ENCODE peak calls at places on chromosomes 3 and 15, in five cellular contexts. One of them, this sample, is unnamed.

GRCh38 chr15:88127477-88127799 is 129.1 kb downstream of the NTRK3 start:
- DNase-seq in A549: no peak
- DNase-seq in K562: no peak
- DNase-seq in GM12878: no peak
- DNase-seq in HepG2: no peak
- DNase-seq in this sample: no peak

GRCh38 chr3:52685285-52685704 is 418 bp downstream of the PBRM1 start:
- DNase-seq in A549: peak
- DNase-seq in K562: peak
- DNase-seq in GM12878: no peak
- DNase-seq in HepG2: peak
- DNase-seq in this sample: peak

GRCh38 chr3:124113475-124113874 is 121.6 kb upstream of the ROPN1 start:
- DNase-seq in A549: no peak
- DNase-seq in K562: no peak
- DNase-seq in GM12878: no peak
- DNase-seq in HepG2: no peak
- DNase-seq in this sample: no peak

GRCh38 chr15:69893863-69894262 is 203.9 kb downstream of the TLE3 start:
- DNase-seq in A549: no peak
- DNase-seq in K562: no peak
- DNase-seq in GM12878: no peak
- DNase-seq in HepG2: no peak
- DNase-seq in this sample: peak

GRCh38 chr15:81475471-81475870 is 101.5 kb upstream of the TMC3 start:
- DNase-seq in A549: no peak
- DNase-seq in K562: no peak
- DNase-seq in GM12878: no peak
- DNase-seq in HepG2: no peak
- DNase-seq in this sample: no peak

GRCh38 chr15:68205949-68206539 is 912 bp upstream of the CALML4 start:
- DNase-seq in A549: no peak
- DNase-seq in K562: peak
- DNase-seq in GM12878: no peak
- DNase-seq in HepG2: no peak
- DNase-seq in this sample: peak

GRCh38 chr3:51501833-51502561 is 2.2 kb upstream of the DCAF1 start:
- DNase-seq in A549: peak
- DNase-seq in K562: peak
- DNase-seq in GM12878: peak
- DNase-seq in HepG2: peak
- DNase-seq in this sample: peak

GRCh38 chr3:87335931-87336330 is 59.5 kb upstream of the POU1F1 start:
- DNase-seq in A549: no peak
- DNase-seq in K562: no peak
- DNase-seq in GM12878: no peak
- DNase-seq in HepG2: no peak
- DNase-seq in this sample: no peak

GRCh38 chr15:86347245-86347644 is 267.6 kb downstream of the AGBL1 start:
- DNase-seq in A549: no peak
- DNase-seq in K562: no peak
- DNase-seq in GM12878: no peak
- DNase-seq in HepG2: no peak
- DNase-seq in this sample: no peak

GRCh38 chr3:121834734-121835709 is at the start of the genes EAF2 and IQCB1:
- DNase-seq in A549: peak
- DNase-seq in K562: peak
- DNase-seq in GM12878: peak
- DNase-seq in HepG2: peak
- DNase-seq in this sample: peak

GRCh38 chr3:148903022-148903442 is 37.9 kb downstream of the CPA3 start:
- DNase-seq in A549: no peak
- DNase-seq in K562: no peak
- DNase-seq in GM12878: no peak
- DNase-seq in HepG2: no peak
- DNase-seq in this sample: no peak

GRCh38 chr3:36923523-36923943 is 21.3 kb downstream of the TRANK1 start:
- DNase-seq in A549: no peak
- DNase-seq in K562: no peak
- DNase-seq in GM12878: no peak
- DNase-seq in HepG2: no peak
- DNase-seq in this sample: no peak

GRCh38 chr3:53141468-53141840 is 11.2 kb upstream of the RFT1 start:
- DNase-seq in A549: no peak
- DNase-seq in K562: no peak
- DNase-seq in GM12878: no peak
- DNase-seq in HepG2: no peak
- DNase-seq in this sample: no peak

GRCh38 chr3:153959321-153959717 is 161.9 kb upstream of the ARHGEF26 start:
- DNase-seq in A549: no peak
- DNase-seq in K562: no peak
- DNase-seq in GM12878: no peak
- DNase-seq in HepG2: no peak
- DNase-seq in this sample: no peak

GRCh38 chr3:153961498-153961897 is 159.7 kb upstream of the ARHGEF26 start:
- DNase-seq in A549: no peak
- DNase-seq in K562: no peak
- DNase-seq in GM12878: no peak
- DNase-seq in HepG2: no peak
- DNase-seq in this sample: no peak

GRCh38 chr3:153956621-153957020 is 164.6 kb upstream of the ARHGEF26 start:
- DNase-seq in A549: no peak
- DNase-seq in K562: no peak
- DNase-seq in GM12878: no peak
- DNase-seq in HepG2: no peak
- DNase-seq in this sample: no peak

GRCh38 chr3:153960701-153961100 is 160.5 kb upstream of the ARHGEF26 start:
- DNase-seq in A549: no peak
- DNase-seq in K562: no peak
- DNase-seq in GM12878: no peak
- DNase-seq in HepG2: no peak
- DNase-seq in this sample: no peak

DNA sequence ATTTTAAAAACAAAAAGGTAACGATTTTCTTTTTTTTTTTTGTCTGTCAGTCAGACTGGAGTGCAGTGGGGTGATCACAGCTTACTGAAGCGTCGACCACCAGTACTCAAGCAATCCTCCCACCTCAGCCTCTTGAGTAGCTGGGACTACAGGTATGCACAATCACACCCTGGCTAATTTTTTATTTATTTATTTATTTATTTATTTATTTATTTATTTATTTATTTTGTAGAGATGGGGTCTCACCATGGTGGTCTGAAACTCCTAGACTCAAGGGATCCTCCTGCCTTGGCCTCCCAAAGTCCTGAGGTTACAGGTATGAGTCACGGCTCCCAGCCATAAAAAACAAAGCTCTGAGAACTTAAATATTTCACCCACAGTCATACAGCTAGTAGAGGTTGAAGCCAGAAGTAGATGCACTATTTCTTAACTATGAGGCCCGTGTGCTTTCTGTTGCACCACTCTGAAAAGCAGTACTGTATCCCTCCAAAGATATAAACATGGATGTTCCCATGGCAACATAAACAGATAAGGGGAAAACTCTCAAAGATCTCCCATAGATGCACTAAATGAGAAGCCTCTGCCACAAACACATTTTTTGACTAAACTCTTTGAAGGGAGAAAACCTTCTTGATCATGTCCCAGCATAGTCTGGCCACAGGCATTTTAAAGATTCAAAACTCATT is 162.4 kb upstream of the ARHGEF26 start:
- DNase-seq in A549: no peak
- DNase-seq in K562: no peak
- DNase-seq in GM12878: no peak
- DNase-seq in HepG2: no peak
- DNase-seq in this sample: no peak
- TF ChIP-seq ESRRA in A549: no peak
- TF ChIP-seq ESRRA in K562: no peak
- TF ChIP-seq ESRRA in GM12878: no peak
- TF ChIP-seq ESRRA in HepG2: no peak
- TF ChIP-seq ESRRA in this sample: no peak

DNA sequence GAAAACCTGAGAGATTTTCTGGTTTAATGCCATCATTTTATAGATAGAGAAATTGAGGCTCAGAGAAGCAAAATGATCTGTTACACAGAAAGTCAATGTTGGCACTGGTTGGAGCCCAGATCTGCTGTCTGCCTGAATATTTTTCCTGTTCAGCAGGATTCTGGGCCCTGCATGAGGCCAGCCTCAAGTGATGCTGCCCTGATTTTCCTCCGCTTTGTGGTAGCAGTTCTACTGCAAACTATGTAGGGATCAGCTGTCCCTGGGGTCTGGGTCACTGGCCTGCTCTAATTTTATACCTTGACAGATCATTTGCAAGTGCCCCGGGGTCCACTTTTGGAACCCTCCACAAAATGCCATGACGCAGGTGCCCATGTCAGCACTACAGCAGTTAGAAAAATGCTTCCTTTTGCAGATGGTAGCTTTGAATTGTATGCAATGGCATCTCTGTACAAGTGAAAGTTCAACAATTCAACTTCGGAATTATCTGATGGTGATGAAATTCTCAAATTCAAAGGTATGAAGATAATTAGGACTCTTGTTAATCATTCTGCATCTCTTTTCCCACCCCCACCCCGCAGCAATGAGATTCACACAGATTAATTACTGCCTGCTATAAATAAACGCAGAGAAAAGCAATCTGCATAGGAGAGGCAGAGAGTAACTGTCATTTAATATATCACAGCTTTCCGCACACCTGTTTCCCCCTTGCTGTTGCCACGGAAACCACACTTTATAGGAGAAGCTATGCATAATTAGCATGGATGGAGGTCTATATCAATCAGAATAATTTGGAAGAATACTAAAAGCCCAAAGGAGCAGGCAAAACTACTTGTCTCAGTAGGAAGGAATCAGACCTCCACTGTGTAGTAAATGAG is 222.6 kb downstream of the PDCD6IP start:
- DNase-seq in A549: no peak
- DNase-seq in K562: no peak
- DNase-seq in GM12878: no peak
- DNase-seq in HepG2: no peak
- DNase-seq in this sample: no peak
- TF ChIP-seq ESRRA in A549: no peak
- TF ChIP-seq ESRRA in K562: no peak
- TF ChIP-seq ESRRA in GM12878: no peak
- TF ChIP-seq ESRRA in HepG2: no peak
- TF ChIP-seq ESRRA in this sample: no peak

GRCh38 chr3:178231645-178232044 is 304.6 kb upstream of the KCNMB2 start:
- DNase-seq in A549: no peak
- DNase-seq in K562: no peak
- DNase-seq in GM12878: no peak
- DNase-seq in HepG2: no peak
- DNase-seq in this sample: no peak
- TF ChIP-seq ESRRA in A549: no peak
- TF ChIP-seq ESRRA in K562: no peak
- TF ChIP-seq ESRRA in GM12878: no peak
- TF ChIP-seq ESRRA in HepG2: no peak
- TF ChIP-seq ESRRA in this sample: no peak

GRCh38 chr3:11556234-11556633 is 87.5 kb downstream of the VGLL4 start:
- DNase-seq in A549: no peak
- DNase-seq in K562: no peak
- DNase-seq in GM12878: no peak
- DNase-seq in HepG2: no peak
- DNase-seq in this sample: no peak
- TF ChIP-seq ESRRA in A549: no peak
- TF ChIP-seq ESRRA in K562: no peak
- TF ChIP-seq ESRRA in GM12878: no peak
- TF ChIP-seq ESRRA in HepG2: no peak
- TF ChIP-seq ESRRA in this sample: no peak